ENCODE peak calls at places on chromosomes 7 and 10, in ten cellular contexts. One of them, this sample, is unnamed.

GRCh38 chr10:93086289-93086688 is 12.6 kb downstream of the CYP26A1 start:
- DNase-seq in adrenal gland: no peak
- DNase-seq in IMR-90: no peak
- DNase-seq in ovary: no peak
- DNase-seq in brain microvascular endothelial cell: no peak
- DNase-seq in HepG2: no peak
- DNase-seq in psoas muscle: no peak
- DNase-seq in thoracic aorta: no peak
- DNase-seq in HCT116: no peak
- DNase-seq in left lung: no peak
- DNase-seq in this sample: no peak

GRCh38 chr10:72316386-72316700 is 38.4 kb downstream of the DNAJB12 start:
- DNase-seq in adrenal gland: no peak
- DNase-seq in IMR-90: no peak
- DNase-seq in ovary: no peak
- DNase-seq in brain microvascular endothelial cell: no peak
- DNase-seq in HepG2: no peak
- DNase-seq in psoas muscle: no peak
- DNase-seq in thoracic aorta: no peak
- DNase-seq in HCT116: no peak
- DNase-seq in left lung: no peak
- DNase-seq in this sample: no peak

GRCh38 chr10:31064334-31064733 is 32.7 kb upstream of the ZNF438 start:
- DNase-seq in adrenal gland: no peak
- DNase-seq in IMR-90: peak; percentile 88
- DNase-seq in ovary: no peak
- DNase-seq in brain microvascular endothelial cell: peak; percentile 70
- DNase-seq in HepG2: no peak
- DNase-seq in psoas muscle: peak; percentile 59
- DNase-seq in thoracic aorta: no peak
- DNase-seq in HCT116: no peak
- DNase-seq in left lung: no peak
- DNase-seq in this sample: no peak

GRCh38 chr10:114307731-114308130 is 68.7 kb downstream of the VWA2 start:
- DNase-seq in adrenal gland: no peak
- DNase-seq in IMR-90: no peak
- DNase-seq in ovary: no peak
- DNase-seq in brain microvascular endothelial cell: no peak
- DNase-seq in HepG2: no peak
- DNase-seq in psoas muscle: no peak
- DNase-seq in thoracic aorta: no peak
- DNase-seq in HCT116: no peak
- DNase-seq in left lung: no peak
- DNase-seq in this sample: no peak

GRCh38 chr10:103659674-103660363 is 166.3 kb downstream of the NEURL1 start:
- DNase-seq in adrenal gland: peak; percentile 68
- DNase-seq in IMR-90: peak; percentile 91
- DNase-seq in ovary: peak; percentile 73
- DNase-seq in brain microvascular endothelial cell: peak; percentile 88
- DNase-seq in HepG2: peak; percentile 75
- DNase-seq in psoas muscle: no peak
- DNase-seq in thoracic aorta: no peak
- DNase-seq in HCT116: no peak
- DNase-seq in left lung: peak; percentile 78
- DNase-seq in this sample: no peak

GRCh38 chr10:131841131-131841661 is 59.6 kb upstream of the PPP2R2D start:
- DNase-seq in adrenal gland: peak; percentile 7
- DNase-seq in IMR-90: no peak
- DNase-seq in ovary: no peak
- DNase-seq in brain microvascular endothelial cell: no peak
- DNase-seq in HepG2: no peak
- DNase-seq in psoas muscle: peak; percentile 38
- DNase-seq in thoracic aorta: no peak
- DNase-seq in HCT116: no peak
- DNase-seq in left lung: peak; percentile 15
- DNase-seq in this sample: no peak

GRCh38 chr7:143391462-143392404 is 10.6 kb downstream of the ZYX start:
- DNase-seq in adrenal gland: no peak
- DNase-seq in IMR-90: peak; percentile 85
- DNase-seq in ovary: peak; percentile 56
- DNase-seq in brain microvascular endothelial cell: peak; percentile 55
- DNase-seq in HepG2: no peak
- DNase-seq in psoas muscle: peak; percentile 87
- DNase-seq in thoracic aorta: peak; percentile 75
- DNase-seq in HCT116: no peak
- DNase-seq in left lung: no peak
- DNase-seq in this sample: no peak

GRCh38 chr10:24952701-24953349 is 419 bp upstream of the PRTFDC1 start:
- DNase-seq in adrenal gland: peak; percentile 59
- DNase-seq in IMR-90: peak; percentile 56
- DNase-seq in ovary: peak; percentile 52
- DNase-seq in brain microvascular endothelial cell: peak; percentile 20
- DNase-seq in HepG2: no peak
- DNase-seq in psoas muscle: peak; percentile 63
- DNase-seq in thoracic aorta: no peak
- DNase-seq in HCT116: no peak
- DNase-seq in left lung: peak; percentile 42
- DNase-seq in this sample: no peak

GRCh38 chr10:11397980-11398580 is 213.4 kb downstream of the USP6NL start:
- DNase-seq in adrenal gland: no peak
- DNase-seq in IMR-90: peak; percentile 5
- DNase-seq in ovary: no peak
- DNase-seq in brain microvascular endothelial cell: no peak
- DNase-seq in HepG2: no peak
- DNase-seq in psoas muscle: peak; percentile 81
- DNase-seq in thoracic aorta: no peak
- DNase-seq in HCT116: no peak
- DNase-seq in left lung: no peak
- DNase-seq in this sample: no peak

GRCh38 chr7:116843373-116843772 is 19.0 kb upstream of the CAPZA2 start:
- DNase-seq in adrenal gland: no peak
- DNase-seq in IMR-90: no peak
- DNase-seq in ovary: no peak
- DNase-seq in brain microvascular endothelial cell: no peak
- DNase-seq in HepG2: no peak
- DNase-seq in psoas muscle: no peak
- DNase-seq in thoracic aorta: no peak
- DNase-seq in HCT116: no peak
- DNase-seq in left lung: peak; percentile 36
- DNase-seq in this sample: no peak

GRCh38 chr10:102322914-102323313 is 72.6 kb upstream of the NFKB2 start:
- DNase-seq in adrenal gland: no peak
- DNase-seq in IMR-90: no peak
- DNase-seq in ovary: no peak
- DNase-seq in brain microvascular endothelial cell: no peak
- DNase-seq in HepG2: no peak
- DNase-seq in psoas muscle: no peak
- DNase-seq in thoracic aorta: no peak
- DNase-seq in HCT116: no peak
- DNase-seq in left lung: no peak
- DNase-seq in this sample: no peak

DNA sequence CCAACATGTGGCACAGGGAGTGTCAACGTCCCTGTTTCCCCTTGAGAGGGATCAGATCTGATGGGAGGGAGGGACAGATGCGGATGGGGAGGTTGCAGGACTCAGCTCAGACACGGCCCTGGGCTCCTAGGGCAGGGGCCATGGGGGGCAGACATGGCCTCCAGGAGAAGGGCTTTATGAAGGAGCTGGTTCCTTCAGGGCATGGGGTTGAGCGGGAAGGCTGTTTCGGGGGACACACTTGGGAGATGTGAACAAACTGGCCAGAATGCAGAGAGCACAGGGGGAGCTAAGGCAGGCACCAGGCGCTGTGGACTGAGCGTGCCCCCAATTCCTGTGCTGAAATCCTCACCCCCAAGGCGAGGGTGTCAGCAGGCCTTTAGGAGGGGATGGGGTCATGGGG is 581.9 kb upstream of the FOXK1 start:
- DNase-seq in adrenal gland: no peak
- DNase-seq in IMR-90: no peak
- DNase-seq in ovary: no peak
- DNase-seq in brain microvascular endothelial cell: no peak
- DNase-seq in HepG2: no peak
- DNase-seq in psoas muscle: no peak
- DNase-seq in thoracic aorta: no peak
- DNase-seq in HCT116: no peak
- DNase-seq in left lung: no peak
- DNase-seq in this sample: no peak
- H3K27ac ChIP-seq in adrenal gland: no peak overlapping the region
- H3K27ac ChIP-seq in IMR-90: no peak overlapping the region
- H3K27ac ChIP-seq in ovary: no peak overlapping the region
- H3K27ac ChIP-seq in brain microvascular endothelial cell: no peak overlapping the region
- H3K27ac ChIP-seq in HepG2: no peak overlapping the region
- H3K27ac ChIP-seq in psoas muscle: no peak overlapping the region
- H3K27ac ChIP-seq in thoracic aorta: no peak overlapping the region
- H3K27ac ChIP-seq in HCT116: no peak overlapping the region
- H3K27ac ChIP-seq in left lung: no peak overlapping the region
- H3K27ac ChIP-seq in this sample: no peak overlapping the region

DNA sequence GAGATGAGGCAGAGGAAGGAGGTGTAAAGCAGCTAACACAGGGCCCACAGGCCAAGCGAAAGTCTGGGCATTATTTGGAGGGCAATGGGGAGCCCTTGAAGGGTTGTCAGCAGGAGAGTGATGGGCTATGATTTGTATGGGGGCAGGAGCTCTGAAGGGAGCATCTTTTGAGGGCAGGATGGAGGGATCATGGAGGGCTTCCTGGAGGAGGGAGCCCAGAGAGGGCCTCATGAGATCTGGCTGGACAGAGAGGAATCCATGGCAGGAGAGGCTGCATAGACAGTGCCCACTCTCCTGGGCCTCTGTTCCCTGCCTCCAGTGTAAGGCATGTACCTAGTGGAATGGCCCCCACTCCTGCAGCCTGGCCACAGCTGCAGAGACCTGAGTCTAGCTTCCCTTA is 136.6 kb upstream of the PPIF start:
- DNase-seq in adrenal gland: no peak
- DNase-seq in IMR-90: no peak
- DNase-seq in ovary: no peak
- DNase-seq in brain microvascular endothelial cell: no peak
- DNase-seq in HepG2: no peak
- DNase-seq in psoas muscle: no peak
- DNase-seq in thoracic aorta: no peak
- DNase-seq in HCT116: no peak
- DNase-seq in left lung: no peak
- DNase-seq in this sample: no peak
- H3K27ac ChIP-seq in adrenal gland: peak overlapping the region; percentile 1
- H3K27ac ChIP-seq in IMR-90: no peak overlapping the region
- H3K27ac ChIP-seq in ovary: no peak overlapping the region
- H3K27ac ChIP-seq in brain microvascular endothelial cell: no peak overlapping the region
- H3K27ac ChIP-seq in HepG2: no peak overlapping the region
- H3K27ac ChIP-seq in psoas muscle: no peak overlapping the region
- H3K27ac ChIP-seq in thoracic aorta: no peak overlapping the region
- H3K27ac ChIP-seq in HCT116: no peak overlapping the region
- H3K27ac ChIP-seq in left lung: no peak overlapping the region
- H3K27ac ChIP-seq in this sample: no peak overlapping the region

GRCh38 chr10:101007915-101008822 is 8.6 kb downstream of the LZTS2 start:
- DNase-seq in adrenal gland: no peak
- DNase-seq in IMR-90: no peak
- DNase-seq in ovary: no peak
- DNase-seq in brain microvascular endothelial cell: no peak
- DNase-seq in HepG2: no peak
- DNase-seq in psoas muscle: peak; percentile 28
- DNase-seq in thoracic aorta: no peak
- DNase-seq in HCT116: no peak
- DNase-seq in left lung: no peak
- DNase-seq in this sample: peak; percentile 54

GRCh38 chr10:101005361-101005760 is 5.8 kb downstream of the LZTS2 start:
- DNase-seq in adrenal gland: no peak
- DNase-seq in IMR-90: no peak
- DNase-seq in ovary: no peak
- DNase-seq in brain microvascular endothelial cell: no peak
- DNase-seq in HepG2: no peak
- DNase-seq in psoas muscle: no peak
- DNase-seq in thoracic aorta: no peak
- DNase-seq in HCT116: no peak
- DNase-seq in left lung: no peak
- DNase-seq in this sample: no peak

GRCh38 chr10:101005869-101006567 is 6.4 kb downstream of the LZTS2 start:
- DNase-seq in adrenal gland: no peak
- DNase-seq in IMR-90: no peak
- DNase-seq in ovary: no peak
- DNase-seq in brain microvascular endothelial cell: no peak
- DNase-seq in HepG2: no peak
- DNase-seq in psoas muscle: no peak
- DNase-seq in thoracic aorta: no peak
- DNase-seq in HCT116: no peak
- DNase-seq in left lung: no peak
- DNase-seq in this sample: no peak

GRCh38 chr10:101007099-101007711 is 7.6 kb downstream of the LZTS2 start:
- DNase-seq in adrenal gland: no peak
- DNase-seq in IMR-90: peak; percentile 66
- DNase-seq in ovary: peak; percentile 53
- DNase-seq in brain microvascular endothelial cell: no peak
- DNase-seq in HepG2: no peak
- DNase-seq in psoas muscle: no peak
- DNase-seq in thoracic aorta: no peak
- DNase-seq in HCT116: no peak
- DNase-seq in left lung: no peak
- DNase-seq in this sample: peak; percentile 24

GRCh38 chr10:101006593-101007098 is 7.0 kb downstream of the LZTS2 start:
- DNase-seq in adrenal gland: no peak
- DNase-seq in IMR-90: peak; percentile 32
- DNase-seq in ovary: peak; percentile 65
- DNase-seq in brain microvascular endothelial cell: no peak
- DNase-seq in HepG2: no peak
- DNase-seq in psoas muscle: no peak
- DNase-seq in thoracic aorta: no peak
- DNase-seq in HCT116: no peak
- DNase-seq in left lung: no peak
- DNase-seq in this sample: peak; percentile 64
- H3K27ac ChIP-seq in adrenal gland: peak overlapping the region; percentile 54
- H3K27ac ChIP-seq in IMR-90: peak overlapping the region; percentile 81
- H3K27ac ChIP-seq in ovary: peak overlapping the region; percentile 45
- H3K27ac ChIP-seq in brain microvascular endothelial cell: no peak overlapping the region
- H3K27ac ChIP-seq in HepG2: peak overlapping the region; percentile 36
- H3K27ac ChIP-seq in psoas muscle: peak overlapping the region; percentile 36
- H3K27ac ChIP-seq in thoracic aorta: no peak overlapping the region
- H3K27ac ChIP-seq in HCT116: no peak overlapping the region
- H3K27ac ChIP-seq in left lung: peak overlapping the region; percentile 23
- H3K27ac ChIP-seq in this sample: peak overlapping the region; percentile 100

GRCh38 chr7:77662869-77663268 is 33.4 kb upstream of the RSBN1L start:
- DNase-seq in adrenal gland: no peak
- DNase-seq in IMR-90: no peak
- DNase-seq in ovary: no peak
- DNase-seq in brain microvascular endothelial cell: no peak
- DNase-seq in HepG2: no peak
- DNase-seq in psoas muscle: no peak
- DNase-seq in thoracic aorta: no peak
- DNase-seq in HCT116: no peak
- DNase-seq in left lung: no peak
- DNase-seq in this sample: no peak

GRCh38 chr7:77664715-77665114 is 31.5 kb upstream of the RSBN1L start:
- DNase-seq in adrenal gland: no peak
- DNase-seq in IMR-90: no peak
- DNase-seq in ovary: no peak
- DNase-seq in brain microvascular endothelial cell: no peak
- DNase-seq in HepG2: no peak
- DNase-seq in psoas muscle: no peak
- DNase-seq in thoracic aorta: no peak
- DNase-seq in HCT116: no peak
- DNase-seq in left lung: no peak
- DNase-seq in this sample: no peak

GRCh38 chr7:77665161-77665560 is 31.1 kb upstream of the RSBN1L start:
- DNase-seq in adrenal gland: no peak
- DNase-seq in IMR-90: peak; percentile 52
- DNase-seq in ovary: no peak
- DNase-seq in brain microvascular endothelial cell: no peak
- DNase-seq in HepG2: no peak
- DNase-seq in psoas muscle: no peak
- DNase-seq in thoracic aorta: no peak
- DNase-seq in HCT116: no peak
- DNase-seq in left lung: no peak
- DNase-seq in this sample: no peak

GRCh38 chr7:77667459-77668090 is 28.7 kb upstream of the RSBN1L start:
- DNase-seq in adrenal gland: no peak
- DNase-seq in IMR-90: peak; percentile 28
- DNase-seq in ovary: no peak
- DNase-seq in brain microvascular endothelial cell: no peak
- DNase-seq in HepG2: no peak
- DNase-seq in psoas muscle: no peak
- DNase-seq in thoracic aorta: no peak
- DNase-seq in HCT116: no peak
- DNase-seq in left lung: no peak
- DNase-seq in this sample: no peak
- H3K27ac ChIP-seq in adrenal gland: no peak overlapping the region
- H3K27ac ChIP-seq in IMR-90: no peak overlapping the region
- H3K27ac ChIP-seq in ovary: no peak overlapping the region
- H3K27ac ChIP-seq in brain microvascular endothelial cell: no peak overlapping the region
- H3K27ac ChIP-seq in HepG2: no peak overlapping the region
- H3K27ac ChIP-seq in psoas muscle: no peak overlapping the region
- H3K27ac ChIP-seq in thoracic aorta: no peak overlapping the region
- H3K27ac ChIP-seq in HCT116: no peak overlapping the region
- H3K27ac ChIP-seq in left lung: no peak overlapping the region
- H3K27ac ChIP-seq in this sample: no peak overlapping the region